ENCODE peak calls at places on chromosomes 3 and 15, in eight cellular contexts. L is mesenteric fat pad; X is stimulated activated CD4-positive, alpha-beta T cell treated with anti-CD3 and anti-CD28 coated beads, Interleukin-2, amount 100 ng/mL, for 48 hours; Y is iPS-NIHi11; E is activated T-cell treated with anti-CD3 and anti-CD28 coated beads for 24 hours; I is A172; K is AG10803; C is fibroblast of lung. W is an unnamed sample.

GRCh38 chr3:192365571-192365970 is 361.8 kb downstream of the FGF12 start:
- DNase-seq in L (no peak), X (no peak), Y (no peak), E (no peak), I (no peak), K (no peak), C (no peak), W (no peak)

GRCh38 chr15:77122576-77122975 is 51.7 kb upstream of the TSPAN3 start:
- DNase-seq in L (no peak), X (no peak), Y (no peak), E (no peak), I (no peak), K (no peak), C (no peak), W (no peak)

GRCh38 chr15:42091753-42092665 is 2.4 kb downstream of the PLA2G4D start:
- DNase-seq in L (no peak), X (no peak), Y (no peak), E (no peak), I (peak; percentile 59), K (no peak), C (no peak), W (peak; percentile 84)

GRCh38 chr3:173275740-173276139 is 121.8 kb upstream of the NLGN1 start:
- DNase-seq in L (no peak), X (no peak), Y (peak; percentile 16), E (no peak), I (no peak), K (no peak), C (no peak), W (no peak)

GRCh38 chr3:122167630-122168029 is 15.8 kb upstream of the CASR start:
- DNase-seq in L (no peak), X (no peak), Y (no peak), E (no peak), I (no peak), K (no peak), C (no peak), W (no peak)

GRCh38 chr3:140898340-140899180 is 43.1 kb upstream of the SLC25A36 start:
- DNase-seq in L (no peak), X (peak; percentile 7), Y (peak; percentile 55), E (no peak), I (peak; percentile 76), K (peak; percentile 88), C (peak; percentile 85), W (no peak)

GRCh38 chr3:122510878-122511481 is 3.8 kb downstream of the KPNA1 start:
- DNase-seq in L (no peak), X (no peak), Y (no peak), E (no peak), I (no peak), K (no peak), C (peak; percentile 3), W (no peak)

GRCh38 chr3:134536760-134537159 is 50.9 kb downstream of the CEP63 start:
- DNase-seq in L (no peak), X (no peak), Y (no peak), E (no peak), I (no peak), K (no peak), C (no peak), W (no peak)

GRCh38 chr15:42726114-42726513 is 10.8 kb downstream of the CDAN1 start:
- DNase-seq in L (no peak), X (no peak), Y (no peak), E (no peak), I (no peak), K (no peak), C (no peak), W (no peak)

GRCh38 chr3:8705575-8705974 is 28.0 kb upstream of the CAV3 start:
- DNase-seq in L (no peak), X (no peak), Y (peak; percentile 3), E (no peak), I (no peak), K (no peak), C (no peak), W (no peak)

GRCh38 chr3:15120986-15121385 is 22.0 kb upstream of the RBSN start:
- DNase-seq in L (no peak), X (no peak), Y (no peak), E (no peak), I (no peak), K (no peak), C (no peak), W (no peak)

GRCh38 chr3:81476652-81477051 is 284.8 kb downstream of the GBE1 start:
- DNase-seq in L (no peak), X (no peak), Y (no peak), E (no peak), I (no peak), K (no peak), C (no peak), W (no peak)

GRCh38 chr3:158167737-158168469 is 58.0 kb downstream of the RSRC1 start:
- DNase-seq in L (no peak), X (no peak), Y (no peak), E (peak; percentile 1), I (peak; percentile 99), K (peak; percentile 96), C (peak; percentile 98), W (no peak)

GRCh38 chr3:189821251-189821650 is 190.1 kb downstream of the TP63 start:
- DNase-seq in L (no peak), X (no peak), Y (no peak), E (no peak), I (no peak), K (no peak), C (no peak), W (no peak)

GRCh38 chr15:65326109-65326508 is 21.6 kb downstream of the RNU5B-1 start:
- DNase-seq in L (no peak), X (no peak), Y (peak; percentile 82), E (no peak), I (no peak), K (no peak), C (peak; percentile 14), W (no peak)

GRCh38 chr3:31213869-31214486 is 318.7 kb upstream of the STT3B start:
- DNase-seq in L (no peak), X (no peak), Y (no peak), E (no peak), I (no peak), K (no peak), C (no peak), W (no peak)

GRCh38 chr3:17655743-17656142 is 86.7 kb downstream of the TBC1D5 start:
- DNase-seq in L (no peak), X (no peak), Y (no peak), E (no peak), I (no peak), K (no peak), C (no peak), W (no peak)

GRCh38 chr15:71752604-71753289 is 57.6 kb upstream of the NR2E3 start:
- DNase-seq in L (no peak), X (no peak), Y (peak; percentile 64), E (no peak), I (peak; percentile 98), K (peak; percentile 88), C (peak; percentile 98), W (peak; percentile 84)

GRCh38 chr15:81315452-81316203 is 8.3 kb downstream of the STARD5 start:
- DNase-seq in L (peak; percentile 69), X (no peak), Y (no peak), E (no peak), I (no peak), K (no peak), C (no peak), W (no peak)

GRCh38 chr3:61425356-61425755 is 136.0 kb upstream of the PTPRG start:
- DNase-seq in L (no peak), X (no peak), Y (no peak), E (no peak), I (no peak), K (no peak), C (no peak), W (no peak)

GRCh38 chr3:32759342-32759741 is 58.5 kb upstream of the TRIM71 start:
- DNase-seq in L (peak; percentile 1), X (no peak), Y (no peak), E (no peak), I (no peak), K (no peak), C (peak; percentile 2), W (no peak)

GRCh38 chr3:44554626-44555592 is at the start of gene ZKSCAN7:
- DNase-seq in L (peak; percentile 91), X (peak; percentile 42), Y (peak; percentile 94), E (peak; percentile 36), I (no peak), K (peak; percentile 58), C (peak; percentile 63), W (no peak)

GRCh38 chr15:90190606-90191343 is 10.4 kb upstream of the SEMA4B start:
- DNase-seq in L (no peak), X (no peak), Y (no peak), E (no peak), I (no peak), K (no peak), C (no peak), W (peak; percentile 98)

GRCh38 chr15:44181410-44181809 is 13.7 kb downstream of the FRMD5 start:
- DNase-seq in L (no peak), X (no peak), Y (no peak), E (no peak), I (no peak), K (no peak), C (no peak), W (no peak)

GRCh38 chr3:36907911-36908646 is 36.8 kb downstream of the TRANK1 start:
- DNase-seq in L (no peak), X (peak; percentile 38), Y (no peak), E (peak; percentile 39), I (peak; percentile 71), K (peak; percentile 44), C (peak; percentile 67), W (no peak)

GRCh38 chr15:59456114-59456513 is 18.1 kb downstream of the FAM81A start:
- DNase-seq in L (no peak), X (no peak), Y (peak; percentile 71), E (no peak), I (no peak), K (no peak), C (no peak), W (peak; percentile 88)

GRCh38 chr3:2823016-2823415 is 287.2 kb downstream of the IL5RA start:
- DNase-seq in L (no peak), X (no peak), Y (no peak), E (no peak), I (peak; percentile 53), K (no peak), C (peak; percentile 36), W (no peak)

GRCh38 chr3:64571982-64572381 is 115.8 kb downstream of the ADAMTS9 start:
- DNase-seq in L (no peak), X (no peak), Y (no peak), E (no peak), I (no peak), K (no peak), C (no peak), W (no peak)

GRCh38 chr3:98008751-98009373 is 26.3 kb downstream of the GABRR3 start:
- DNase-seq in L (no peak), X (no peak), Y (no peak), E (no peak), I (no peak), K (no peak), C (no peak), W (no peak)

W was measured in RWPE2.